ENCODE peak calls at places on chromosomes 16 and 17, in nine cellular contexts. J is kidney, P is HCT116, C is heart right ventricle, T is mammary epithelial cell, D is endodermal cell, E is hepatocyte, O is H1, M is stomach. I is an unnamed sample.
A peak's percentile ranks its signal among the peaks of the same experiment; 100 is the strongest.

GRCh38 chr17:57533684-57534305 is 211.3 kb downstream of the CCDC182 start:
- DNase-seq in E (no peak), T (no peak), P (no peak), D (no peak), M (no peak), O (no peak), J (no peak), C (no peak), I (no peak)

GRCh38 chr16:29789775-29790182 is 772 bp upstream of the KIF22 start:
- DNase-seq in M (no peak), C (no peak), E (no peak), D (no peak), T (no peak), J (peak; percentile 83), O (no peak), P (no peak), I (no peak)

GRCh38 chr17:76369804-76370203 is 14.6 kb upstream of the SPHK1 start:
- DNase-seq in D (no peak), J (no peak), P (no peak), C (no peak), E (no peak), O (no peak), M (no peak), T (no peak), I (peak; percentile 64)

GRCh38 chr17:81031571-81032550 is 3.1 kb upstream of the BAIAP2 start:
- DNase-seq in D (no peak), P (no peak), E (no peak), M (no peak), O (no peak), J (peak; percentile 83), T (no peak), C (no peak), I (no peak)

GRCh38 chr17:43021739-43022512 is at the start of gene VAT1:
- DNase-seq in T (peak; percentile 76), D (peak; percentile 97), O (no peak), E (peak; percentile 93), J (peak; percentile 91), M (peak; percentile 82), C (peak; percentile 79), P (peak; percentile 46), I (no peak)

GRCh38 chr17:33375086-33375485 is 82.0 kb upstream of the ASIC2 start:
- DNase-seq in E (peak; percentile 42), M (no peak), C (no peak), O (no peak), D (peak; percentile 70), J (no peak), P (no peak), T (no peak), I (no peak)

GRCh38 chr16:10833271-10833670 is 14.7 kb upstream of the TVP23A start:
- DNase-seq in T (no peak), C (no peak), M (no peak), E (no peak), J (no peak), O (no peak), P (no peak), D (no peak), I (no peak)

GRCh38 chr17:70716551-70716950 is 547.2 kb downstream of the KCNJ2 start:
- DNase-seq in J (no peak), P (no peak), C (no peak), M (no peak), T (no peak), E (no peak), O (no peak), D (no peak), I (no peak)

GRCh38 chr17:6574689-6575595 is 18.6 kb upstream of the PITPNM3 start:
- DNase-seq in D (peak; percentile 74), O (no peak), E (no peak), C (peak; percentile 49), T (peak; percentile 55), P (no peak), M (peak; percentile 33), J (peak; percentile 82), I (no peak)

GRCh38 chr17:68437979-68438877 is 19.1 kb downstream of the WIPI1 start:
- DNase-seq in J (no peak), E (peak; percentile 63), C (peak; percentile 44), D (peak; percentile 76), O (no peak), T (no peak), M (peak; percentile 72), P (no peak), I (no peak)

GRCh38 chr17:40360091-40360490 is 4.4 kb downstream of the GJD3 start:
- DNase-seq in P (no peak), D (no peak), O (no peak), M (no peak), E (no peak), J (peak; percentile 68), C (no peak), T (no peak), I (no peak)

GRCh38 chr17:39863918-39864746 is at the start of gene IKZF3:
- DNase-seq in M (peak; percentile 84), T (peak; percentile 68), C (peak; percentile 34), E (peak; percentile 84), J (peak; percentile 86), O (peak; percentile 44), D (peak; percentile 95), P (no peak), I (peak; percentile 70)

GRCh38 chr16:21100447-21100846 is 50.2 kb downstream of the DNAH3 start:
- DNase-seq in O (no peak), M (no peak), J (no peak), D (no peak), E (peak; percentile 37), P (peak; percentile 19), C (no peak), T (peak; percentile 48), I (no peak)

GRCh38 chr17:62562656-62563055 is 64.8 kb upstream of the MRC2 start:
- DNase-seq in D (no peak), M (no peak), P (peak; percentile 73), J (no peak), C (no peak), O (no peak), E (no peak), T (peak; percentile 54), I (no peak)

GRCh38 chr17:81483085-81483861 is 29.3 kb downstream of the ACTG1 start:
- DNase-seq in D (peak; percentile 80), P (no peak), M (no peak), E (no peak), T (no peak), C (peak; percentile 80), J (peak; percentile 84), O (no peak), I (peak; percentile 73)

GRCh38 chr16:5510819-5511370 is 413.3 kb upstream of the EEF2KMT start:
- DNase-seq in M (no peak), D (peak; percentile 55), O (no peak), T (no peak), E (no peak), J (no peak), P (no peak), C (no peak), I (no peak)

GRCh38 chr17:51778842-51779241 is 379.7 kb downstream of the CA10 start:
- DNase-seq in E (no peak), O (no peak), C (no peak), J (no peak), M (no peak), D (no peak), T (no peak), P (no peak), I (no peak)

GRCh38 chr17:79982986-79983385 is 52.7 kb downstream of the TBC1D16 start:
- DNase-seq in T (no peak), E (no peak), D (peak; percentile 39), O (no peak), M (no peak), C (no peak), P (no peak), J (peak; percentile 44), I (no peak)

GRCh38 chr16:46971271-46971670 is 2.2 kb downstream of the DNAJA2 start:
- DNase-seq in O (no peak), D (no peak), C (no peak), J (no peak), T (no peak), M (no peak), P (no peak), E (no peak), I (no peak)
- H3K27ac ChIP-seq in O (no peak overlapping the region), D (no peak overlapping the region), C (no peak overlapping the region), J (no peak overlapping the region), T (no peak overlapping the region), M (no peak overlapping the region), P (no peak overlapping the region), E (no peak overlapping the region), I (no peak overlapping the region)

GRCh38 chr17:18141210-18141803 is 32.8 kb downstream of the MYO15A start:
- DNase-seq in D (no peak), O (no peak), M (no peak), C (peak; percentile 46), P (no peak), E (peak; percentile 78), J (no peak), T (peak; percentile 43), I (no peak)

GRCh38 chr17:18140648-18141047 is 32.1 kb downstream of the MYO15A start:
- DNase-seq in O (no peak), D (no peak), P (no peak), E (no peak), C (no peak), M (no peak), T (no peak), J (no peak), I (no peak)

GRCh38 chr17:18139092-18139491 is 30.5 kb downstream of the MYO15A start:
- DNase-seq in C (no peak), J (no peak), T (no peak), O (no peak), E (no peak), M (no peak), D (no peak), P (no peak), I (no peak)

GRCh38 chr17:18139498-18139897 is 30.9 kb downstream of the MYO15A start:
- DNase-seq in J (no peak), O (no peak), P (no peak), T (no peak), M (no peak), C (no peak), E (no peak), D (no peak), I (no peak)

GRCh38 chr17:18139949-18140348 is 31.4 kb downstream of the MYO15A start:
- DNase-seq in P (no peak), M (no peak), D (peak; percentile 80), C (no peak), T (no peak), O (no peak), J (no peak), E (peak; percentile 50), I (no peak)
- TF ChIP-seq CTCF in P (no peak), M (no peak), D (peak; percentile 62), C (no peak), T (peak; percentile 39), O (peak; percentile 67), J (no peak), E (peak; percentile 31), I (no peak)

DNA sequence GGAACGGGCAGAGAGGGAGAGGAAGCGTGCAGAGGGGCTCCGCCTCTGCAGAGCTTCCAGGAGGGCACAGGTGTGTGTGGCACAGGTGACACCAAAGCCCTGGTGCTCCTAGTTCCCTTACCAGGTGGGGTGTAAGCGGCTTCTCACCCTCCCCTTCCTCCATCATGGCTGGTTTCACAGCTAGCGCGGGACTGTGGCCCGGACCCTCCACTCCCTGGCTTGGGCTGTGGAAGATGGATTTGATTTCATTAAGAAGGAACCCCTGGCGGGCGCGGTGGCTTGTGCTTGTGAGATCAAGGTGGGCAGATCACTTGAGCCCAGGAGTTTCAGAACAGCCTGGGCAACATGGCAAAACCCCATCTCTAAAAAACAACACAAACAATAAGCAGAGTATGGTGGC is 241.2 kb upstream of the GSE1 start:
- DNase-seq in D (no peak), E (no peak), T (no peak), M (no peak), J (peak; percentile 56), P (no peak), O (no peak), C (no peak), I (no peak)
- H3K27ac ChIP-seq in D (no peak overlapping the region), E (no peak overlapping the region), T (no peak overlapping the region), M (peak overlapping the region; percentile 73), J (no peak overlapping the region), P (no peak overlapping the region), O (no peak overlapping the region), C (no peak overlapping the region), I (no peak overlapping the region)

GRCh38 chr17:66957951-66958579 is 6.4 kb upstream of the CACNG4 start:
- DNase-seq in O (no peak), E (peak; percentile 52), C (no peak), J (no peak), D (no peak), P (no peak), M (no peak), T (no peak), I (no peak)
- TF ChIP-seq CTCF in O (no peak), E (no peak), C (no peak), J (no peak), D (no peak), P (no peak), M (no peak), T (no peak), I (no peak)

I was measured in RWPE2.